ENCODE peak calls at places on chromosomes 12 and 14, in seven cellular contexts. R is astrocyte of the cerebellum, G is ascending aorta, V is dorsolateral prefrontal cortex, Y is NB4, I is A673, F is mucosa of descending colon. A is an unnamed sample.

GRCh38 chr12:62247646-62248045 is 12.6 kb upstream of the USP15 start:
- DNase-seq in R (no peak), G (no peak), V (no peak), Y (no peak), I (no peak), F (no peak), A (no peak)

GRCh38 chr14:53412819-53413664 is 259.9 kb upstream of the DDHD1 start:
- DNase-seq in R (no peak), G (no peak), V (no peak), Y (peak), I (peak), F (peak), A (no peak)

GRCh38 chr12:109010259-109010658 is 10.6 kb downstream of the SVOP start:
- DNase-seq in R (no peak), G (no peak), V (no peak), Y (no peak), I (no peak), F (no peak), A (no peak)

GRCh38 chr12:64912501-64912900 is 88.1 kb downstream of the TBC1D30 start:
- DNase-seq in R (peak), G (no peak), V (no peak), Y (no peak), I (no peak), F (peak), A (no peak)

GRCh38 chr12:120175537-120175936 is 19.0 kb downstream of the GCN1 start:
- DNase-seq in R (no peak), G (no peak), V (no peak), Y (no peak), I (no peak), F (no peak), A (no peak)

GRCh38 chr12:50276912-50277671 is 6.2 kb downstream of the LIMA1 start:
- DNase-seq in R (no peak), G (no peak), V (no peak), Y (no peak), I (no peak), F (no peak), A (no peak)

GRCh38 chr14:99143126-99143525 is 128.9 kb downstream of the BCL11B start:
- DNase-seq in R (no peak), G (no peak), V (no peak), Y (no peak), I (no peak), F (no peak), A (no peak)

GRCh38 chr12:4910502-4911315 is 1.0 kb downstream of the KCNA1 start:
- DNase-seq in R (no peak), G (no peak), V (no peak), Y (no peak), I (no peak), F (no peak), A (peak)

GRCh38 chr14:65357091-65357490 is 55.4 kb upstream of the FUT8 start:
- DNase-seq in R (no peak), G (no peak), V (no peak), Y (no peak), I (no peak), F (no peak), A (no peak)

GRCh38 chr12:109888179-109889020 is 8.1 kb upstream of the GLTP start:
- DNase-seq in R (no peak), G (no peak), V (no peak), Y (peak), I (no peak), F (no peak), A (no peak)

GRCh38 chr12:122421815-122422737 is at the start of gene CLIP1:
- DNase-seq in R (no peak), G (no peak), V (peak), Y (peak), I (peak), F (peak), A (peak)
- TF ChIP-seq CTCF in R (peak), G (peak), V (peak), Y (peak), I (peak), F (peak), A (peak)

DNA sequence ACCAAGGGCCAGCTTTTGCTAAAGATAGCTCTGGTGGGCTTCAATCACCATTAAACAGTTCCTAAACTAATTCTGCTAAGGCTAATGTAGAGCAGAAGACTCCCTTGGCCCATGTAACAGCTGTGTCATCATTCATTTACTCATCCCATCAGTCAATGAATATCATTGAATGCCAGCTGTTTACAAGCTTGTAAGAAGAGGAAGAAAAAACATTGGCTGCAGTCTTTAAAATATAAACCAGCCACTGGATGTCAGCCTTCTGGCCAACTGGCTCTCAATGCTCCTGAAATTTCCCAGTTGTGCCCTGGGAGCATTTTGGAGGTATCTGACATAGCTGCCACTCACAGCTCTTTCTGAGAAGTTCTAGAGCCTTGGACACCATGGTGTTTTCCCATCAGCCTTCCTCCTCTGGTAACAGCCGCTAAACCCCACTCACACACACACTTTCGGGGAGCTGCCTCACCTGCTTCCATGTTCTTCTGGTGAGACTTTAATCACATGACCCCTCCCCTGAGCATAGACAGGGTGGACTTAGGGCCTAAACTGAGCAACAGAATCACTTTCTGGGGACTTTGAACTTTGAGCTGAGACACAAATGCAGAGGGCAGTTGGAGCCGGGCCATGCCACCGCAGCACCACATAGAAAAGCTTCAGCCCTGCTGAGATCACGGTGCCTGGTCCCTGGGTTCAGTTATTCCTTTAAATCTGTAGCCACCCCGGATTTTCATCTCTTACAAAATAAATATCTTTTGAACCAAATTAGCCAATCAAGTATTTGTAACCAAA is 18.2 kb upstream of the MAP3K9 start:
- DNase-seq in R (no peak), G (no peak), V (no peak), Y (peak), I (peak), F (peak), A (no peak)
- TF ChIP-seq CTCF in R (no peak), G (no peak), V (no peak), Y (no peak), I (peak), F (no peak), A (no peak)

GRCh38 chr14:36099619-36100018 is 76.9 kb downstream of the PTCSC3 start:
- DNase-seq in R (no peak), G (no peak), V (no peak), Y (no peak), I (no peak), F (no peak), A (no peak)

GRCh38 chr14:36105401-36105800 is 71.1 kb downstream of the PTCSC3 start:
- DNase-seq in R (no peak), G (no peak), V (no peak), Y (peak), I (peak), F (peak), A (no peak)
- TF ChIP-seq CTCF in R (no peak), G (no peak), V (no peak), Y (peak), I (peak), F (no peak), A (peak)

GRCh38 chr12:43728117-43728516 is 30.5 kb downstream of the PUS7L start:
- DNase-seq in R (no peak), G (no peak), V (no peak), Y (no peak), I (peak), F (no peak), A (no peak)
- TF ChIP-seq CTCF in R (no peak), G (peak), V (peak), Y (no peak), I (peak), F (no peak), A (peak)

DNA sequence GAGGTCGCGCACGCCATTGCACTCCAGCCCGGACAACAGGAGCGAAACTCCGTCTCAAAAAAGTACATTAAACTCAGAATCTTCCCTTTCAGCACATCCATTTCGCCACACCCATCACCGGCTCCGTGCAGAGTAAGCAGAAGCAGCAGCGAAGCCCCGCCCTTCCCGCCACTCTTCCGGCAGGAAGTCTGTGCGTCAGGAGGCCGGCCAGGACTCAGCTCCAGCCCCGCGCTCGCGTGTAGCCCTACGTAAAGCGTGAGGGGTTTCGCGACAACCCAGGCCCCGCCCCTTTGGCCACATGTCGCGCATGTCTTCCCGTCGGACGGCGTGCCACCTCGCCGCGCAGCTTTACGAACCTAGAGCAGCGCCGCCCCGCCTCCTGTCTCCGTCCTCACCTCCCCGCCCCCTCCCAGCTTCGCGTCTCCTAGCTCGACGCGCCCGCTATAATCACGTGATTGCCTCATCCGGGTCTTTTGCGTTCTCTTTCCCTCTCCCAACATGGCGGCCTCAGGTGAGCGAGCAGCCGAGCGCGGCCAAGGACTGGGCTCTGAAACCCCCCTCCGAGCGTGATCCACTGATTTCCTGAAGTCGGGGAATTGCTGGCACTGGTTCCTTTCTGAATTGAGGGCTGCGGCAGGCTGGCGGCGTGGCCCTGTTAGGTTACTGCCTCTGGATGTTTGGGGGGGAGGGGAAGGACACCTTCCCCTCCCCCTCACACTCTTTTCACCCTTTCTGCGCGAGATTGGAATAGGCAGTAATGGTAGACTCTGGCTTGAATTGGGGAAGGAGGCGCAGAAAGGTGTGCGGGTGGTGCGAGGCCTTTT is at the start of gene EIF4B:
- DNase-seq in R (peak), G (peak), V (peak), Y (peak), I (peak), F (peak), A (peak)
- TF ChIP-seq CTCF in R (no peak), G (no peak), V (no peak), Y (no peak), I (no peak), F (peak), A (no peak)

GRCh38 chr14:38867561-38868150 is 235.4 kb downstream of the SEC23A start:
- DNase-seq in R (peak), G (no peak), V (peak), Y (peak), I (peak), F (peak), A (peak)
- TF ChIP-seq CTCF in R (peak), G (peak), V (peak), Y (peak), I (peak), F (peak), A (peak)

DNA sequence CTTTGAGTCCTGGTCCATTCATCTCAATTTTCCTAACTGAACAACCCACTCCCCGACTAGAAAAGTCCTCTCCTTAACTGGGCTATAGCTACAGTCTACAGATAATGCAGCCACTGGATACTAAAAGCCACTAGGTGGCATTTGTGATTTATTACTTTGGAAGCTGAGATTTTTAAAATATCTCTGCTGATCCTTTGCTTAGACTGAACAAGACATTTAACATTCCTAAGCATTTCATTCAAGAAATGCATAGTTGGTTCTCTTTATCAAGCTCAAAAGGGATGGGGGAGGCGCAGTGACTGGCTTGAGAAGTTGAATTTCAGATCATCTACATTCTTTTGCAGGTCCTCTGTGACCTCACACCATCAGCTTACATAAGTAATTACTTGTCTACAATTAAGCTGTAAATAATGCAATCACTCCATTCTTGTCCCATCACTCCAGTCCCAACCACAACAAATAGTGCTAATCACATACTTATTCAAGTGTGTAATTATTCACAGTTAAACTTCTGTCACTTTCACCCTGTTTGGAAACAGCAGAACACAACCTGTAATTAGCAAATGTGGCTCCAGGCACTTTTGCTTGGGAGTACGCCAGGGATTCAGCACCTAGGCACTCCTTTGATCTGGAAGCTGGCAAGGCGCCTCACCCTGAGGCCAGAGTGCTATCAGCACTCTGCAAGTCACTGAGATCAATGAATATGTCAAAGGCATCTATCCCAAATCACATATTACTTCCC is 203.5 kb downstream of the NOVA1 start:
- DNase-seq in R (peak), G (no peak), V (no peak), Y (no peak), I (peak), F (peak), A (no peak)
- TF ChIP-seq CTCF in R (peak), G (peak), V (peak), Y (peak), I (peak), F (no peak), A (peak)

A was measured in progenitor cell of endocrine pancreas.